ENCODE peak calls at places on chromosomes 11 and 22, in six cellular contexts. One of them, this sample, is unnamed.

GRCh38 chr11:1772270-1773130 is 8.8 kb upstream of the CTSD start:
- DNase-seq in body of pancreas: peak; percentile 60
- DNase-seq in A549: peak; percentile 95
- DNase-seq in esophagus squamous epithelium: no peak
- DNase-seq in heart left ventricle: no peak
- DNase-seq in IMR-90: peak; percentile 91
- DNase-seq in this sample: peak; percentile 83

GRCh38 chr11:66221012-66221411 is 47.4 kb upstream of the RAB1B start:
- DNase-seq in body of pancreas: no peak
- DNase-seq in A549: no peak
- DNase-seq in esophagus squamous epithelium: no peak
- DNase-seq in heart left ventricle: no peak
- DNase-seq in IMR-90: no peak
- DNase-seq in this sample: peak; percentile 46

GRCh38 chr22:32475428-32476010 is 908 bp downstream of the FBXO7 start:
- DNase-seq in body of pancreas: peak; percentile 32
- DNase-seq in A549: no peak
- DNase-seq in esophagus squamous epithelium: no peak
- DNase-seq in heart left ventricle: peak; percentile 31
- DNase-seq in IMR-90: no peak
- DNase-seq in this sample: no peak

GRCh38 chr11:13429288-13429687 is 33.7 kb downstream of the BTBD10 start:
- DNase-seq in body of pancreas: no peak
- DNase-seq in A549: no peak
- DNase-seq in esophagus squamous epithelium: no peak
- DNase-seq in heart left ventricle: no peak
- DNase-seq in IMR-90: no peak
- DNase-seq in this sample: no peak

GRCh38 chr22:45127866-45128265 is 35.9 kb upstream of the NUP50 start:
- DNase-seq in body of pancreas: no peak
- DNase-seq in A549: no peak
- DNase-seq in esophagus squamous epithelium: no peak
- DNase-seq in heart left ventricle: no peak
- DNase-seq in IMR-90: peak; percentile 75
- DNase-seq in this sample: no peak

GRCh38 chr22:26436903-26437515 is 7.9 kb downstream of the ASPHD2 start:
- DNase-seq in body of pancreas: peak; percentile 71
- DNase-seq in A549: no peak
- DNase-seq in esophagus squamous epithelium: no peak
- DNase-seq in heart left ventricle: no peak
- DNase-seq in IMR-90: no peak
- DNase-seq in this sample: no peak

GRCh38 chr11:118028626-118029025 is 42.4 kb downstream of the IL10RA start:
- DNase-seq in body of pancreas: no peak
- DNase-seq in A549: no peak
- DNase-seq in esophagus squamous epithelium: no peak
- DNase-seq in heart left ventricle: no peak
- DNase-seq in IMR-90: no peak
- DNase-seq in this sample: no peak

GRCh38 chr22:26168934-26169311 is 339 bp upstream of the SEZ6L start:
- DNase-seq in body of pancreas: no peak
- DNase-seq in A549: no peak
- DNase-seq in esophagus squamous epithelium: no peak
- DNase-seq in heart left ventricle: peak; percentile 17
- DNase-seq in IMR-90: no peak
- DNase-seq in this sample: no peak

GRCh38 chr11:114368918-114369680 is 31.2 kb downstream of the C11orf71 start:
- DNase-seq in body of pancreas: no peak
- DNase-seq in A549: no peak
- DNase-seq in esophagus squamous epithelium: no peak
- DNase-seq in heart left ventricle: no peak
- DNase-seq in IMR-90: no peak
- DNase-seq in this sample: no peak

GRCh38 chr11:93288079-93288478 is 42.5 kb upstream of the DEUP1 start:
- DNase-seq in body of pancreas: no peak
- DNase-seq in A549: no peak
- DNase-seq in esophagus squamous epithelium: no peak
- DNase-seq in heart left ventricle: no peak
- DNase-seq in IMR-90: no peak
- DNase-seq in this sample: no peak

GRCh38 chr22:44815099-44816070 is 63.0 kb downstream of the ARHGAP8 start:
- DNase-seq in body of pancreas: no peak
- DNase-seq in A549: no peak
- DNase-seq in esophagus squamous epithelium: no peak
- DNase-seq in heart left ventricle: no peak
- DNase-seq in IMR-90: no peak
- DNase-seq in this sample: no peak

GRCh38 chr22:29470159-29470855 is 9.7 kb upstream of the NEFH start:
- DNase-seq in body of pancreas: peak; percentile 63
- DNase-seq in A549: peak; percentile 66
- DNase-seq in esophagus squamous epithelium: no peak
- DNase-seq in heart left ventricle: peak; percentile 35
- DNase-seq in IMR-90: peak; percentile 24
- DNase-seq in this sample: no peak

GRCh38 chr11:34565417-34566208 is 52.0 kb upstream of the ELF5 start:
- DNase-seq in body of pancreas: no peak
- DNase-seq in A549: peak; percentile 14
- DNase-seq in esophagus squamous epithelium: no peak
- DNase-seq in heart left ventricle: no peak
- DNase-seq in IMR-90: no peak
- DNase-seq in this sample: no peak

GRCh38 chr11:2290351-2290841 is 11.3 kb downstream of the C11orf21 start:
- DNase-seq in body of pancreas: peak; percentile 23
- DNase-seq in A549: no peak
- DNase-seq in esophagus squamous epithelium: no peak
- DNase-seq in heart left ventricle: no peak
- DNase-seq in IMR-90: no peak
- DNase-seq in this sample: peak; percentile 77

GRCh38 chr11:46235777-46236688 is 41.4 kb upstream of the CREB3L1 start:
- DNase-seq in body of pancreas: no peak
- DNase-seq in A549: no peak
- DNase-seq in esophagus squamous epithelium: no peak
- DNase-seq in heart left ventricle: no peak
- DNase-seq in IMR-90: no peak
- DNase-seq in this sample: no peak

GRCh38 chr11:116707250-116707649 is 65.5 kb downstream of the BUD13 start:
- DNase-seq in body of pancreas: peak; percentile 68
- DNase-seq in A549: no peak
- DNase-seq in esophagus squamous epithelium: no peak
- DNase-seq in heart left ventricle: no peak
- DNase-seq in IMR-90: no peak
- DNase-seq in this sample: no peak

GRCh38 chr11:112086422-112087191 is at the start of the genes SDHD and TIMM8B:
- DNase-seq in body of pancreas: peak; percentile 97
- DNase-seq in A549: peak; percentile 89
- DNase-seq in esophagus squamous epithelium: peak; percentile 81
- DNase-seq in heart left ventricle: peak; percentile 96
- DNase-seq in IMR-90: peak; percentile 96
- DNase-seq in this sample: peak; percentile 98

GRCh38 chr11:69292221-69292648 is 1.7 kb upstream of the MYEOV start:
- DNase-seq in body of pancreas: no peak
- DNase-seq in A549: no peak
- DNase-seq in esophagus squamous epithelium: no peak
- DNase-seq in heart left ventricle: no peak
- DNase-seq in IMR-90: no peak
- DNase-seq in this sample: no peak

GRCh38 chr22:30309981-30310672 is 16.6 kb downstream of the TBC1D10A start:
- DNase-seq in body of pancreas: peak; percentile 87
- DNase-seq in A549: no peak
- DNase-seq in esophagus squamous epithelium: no peak
- DNase-seq in heart left ventricle: no peak
- DNase-seq in IMR-90: peak; percentile 72
- DNase-seq in this sample: no peak

GRCh38 chr22:31488346-31488883 is 1.2 kb downstream of the EIF4ENIF1 start:
- DNase-seq in body of pancreas: no peak
- DNase-seq in A549: no peak
- DNase-seq in esophagus squamous epithelium: no peak
- DNase-seq in heart left ventricle: no peak
- DNase-seq in IMR-90: no peak
- DNase-seq in this sample: no peak

GRCh38 chr22:31753005-31753633 is 700 bp upstream of the DEPDC5 start:
- DNase-seq in body of pancreas: peak; percentile 42
- DNase-seq in A549: no peak
- DNase-seq in esophagus squamous epithelium: peak; percentile 64
- DNase-seq in heart left ventricle: peak; percentile 37
- DNase-seq in IMR-90: no peak
- DNase-seq in this sample: peak; percentile 81

GRCh38 chr22:40289991-40290459 is 56.3 kb upstream of the ADSL start:
- DNase-seq in body of pancreas: no peak
- DNase-seq in A549: no peak
- DNase-seq in esophagus squamous epithelium: peak; percentile 8
- DNase-seq in heart left ventricle: no peak
- DNase-seq in IMR-90: no peak
- DNase-seq in this sample: no peak

GRCh38 chr22:39530692-39531331 is 1.7 kb downstream of the RPS19BP1 start:
- DNase-seq in body of pancreas: peak; percentile 55
- DNase-seq in A549: no peak
- DNase-seq in esophagus squamous epithelium: no peak
- DNase-seq in heart left ventricle: no peak
- DNase-seq in IMR-90: peak; percentile 41
- DNase-seq in this sample: no peak

DNA sequence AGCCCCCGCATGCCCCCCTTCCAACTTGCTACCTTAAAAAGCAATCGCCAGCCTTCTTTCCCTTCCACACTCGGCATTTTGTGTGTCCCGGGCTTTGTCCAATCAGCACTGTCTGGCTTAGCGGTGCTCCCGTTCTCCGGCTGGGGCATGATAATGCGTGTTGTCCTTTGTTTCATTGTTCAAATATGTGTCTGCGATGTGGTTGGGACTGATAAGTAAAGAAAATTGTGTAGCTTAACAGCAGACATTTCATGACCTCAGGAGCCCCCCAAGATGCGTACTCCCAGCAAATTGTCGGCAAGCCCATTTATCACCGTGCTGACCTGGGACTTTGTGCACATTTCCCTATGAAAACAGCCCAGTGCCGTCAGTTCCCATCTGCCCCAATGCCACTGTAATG is 166.9 kb upstream of the E2F8 start:
- DNase-seq in body of pancreas: no peak
- DNase-seq in A549: no peak
- DNase-seq in esophagus squamous epithelium: no peak
- DNase-seq in heart left ventricle: no peak
- DNase-seq in IMR-90: no peak
- DNase-seq in this sample: no peak
- H3K4me1 ChIP-seq in body of pancreas: no peaks in the 10 kb centered on the region
- H3K4me1 ChIP-seq in A549: peaks cover 6% of the 10 kb centered on the region
- H3K4me1 ChIP-seq in esophagus squamous epithelium: no peaks in the 10 kb centered on the region
- H3K4me1 ChIP-seq in heart left ventricle: no peaks in the 10 kb centered on the region
- H3K4me1 ChIP-seq in IMR-90: peaks cover 2% of the 10 kb centered on the region
- H3K4me1 ChIP-seq in this sample: peaks cover 2% of the 10 kb centered on the region

GRCh38 chr22:38484244-38484643 is 16.3 kb downstream of the KDELR3 start:
- DNase-seq in body of pancreas: no peak
- DNase-seq in A549: no peak
- DNase-seq in esophagus squamous epithelium: no peak
- DNase-seq in heart left ventricle: no peak
- DNase-seq in IMR-90: no peak
- DNase-seq in this sample: no peak
- TF ChIP-seq POLR2A in body of pancreas: no peak
- TF ChIP-seq POLR2A in A549: no peak
- TF ChIP-seq POLR2A in esophagus squamous epithelium: no peak
- TF ChIP-seq POLR2A in heart left ventricle: no peak
- TF ChIP-seq POLR2A in IMR-90: no peak
- TF ChIP-seq POLR2A in this sample: no peak

DNA sequence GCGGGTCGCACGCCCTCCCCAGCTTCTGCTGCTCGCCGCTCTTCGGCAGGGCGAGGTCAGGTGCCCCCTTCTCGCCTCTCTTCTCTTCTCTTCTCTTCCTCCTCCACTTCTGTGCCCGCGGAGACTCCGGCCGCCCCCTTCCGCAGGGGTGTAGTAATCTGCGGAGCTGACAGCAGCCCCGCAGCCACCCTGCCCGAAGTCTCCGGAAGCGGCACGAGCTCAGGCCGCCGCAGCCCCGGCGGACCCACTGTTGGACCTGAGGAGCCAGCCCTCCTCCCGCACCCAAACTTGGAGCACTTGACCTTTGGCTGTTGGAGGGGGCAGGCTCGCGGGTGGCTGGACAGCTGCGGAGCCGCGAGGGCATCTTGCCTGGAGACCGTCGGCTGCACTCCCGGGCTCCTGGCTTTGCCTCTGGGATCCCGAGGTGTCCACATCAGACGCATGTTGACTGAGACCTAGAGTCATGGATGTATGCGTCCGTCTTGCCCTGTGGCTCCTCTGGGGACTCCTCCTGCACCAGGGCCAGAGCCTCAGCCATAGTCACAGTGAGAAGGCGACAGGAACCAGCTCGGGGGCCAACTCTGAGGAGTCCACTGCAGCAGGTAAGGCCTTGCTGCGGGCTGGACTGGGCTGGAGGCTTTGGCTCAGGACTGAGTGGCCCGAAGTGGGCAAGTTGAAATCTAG is 486 bp downstream of the STIM1 start:
- DNase-seq in body of pancreas: peak; percentile 51
- DNase-seq in A549: peak; percentile 49
- DNase-seq in esophagus squamous epithelium: no peak
- DNase-seq in heart left ventricle: peak; percentile 45
- DNase-seq in IMR-90: no peak
- DNase-seq in this sample: peak; percentile 81
- H3K4me1 ChIP-seq in body of pancreas: peaks cover 58% of the 10 kb centered on the region
- H3K4me1 ChIP-seq in A549: peaks cover 56% of the 10 kb centered on the region
- H3K4me1 ChIP-seq in esophagus squamous epithelium: peaks cover 77% of the 10 kb centered on the region
- H3K4me1 ChIP-seq in heart left ventricle: peaks cover 38% of the 10 kb centered on the region
- H3K4me1 ChIP-seq in IMR-90: peaks cover 18% of the 10 kb centered on the region
- H3K4me1 ChIP-seq in this sample: peaks cover 67% of the 10 kb centered on the region

GRCh38 chr22:50544746-50545253 is 899 bp upstream of the KLHDC7B start:
- DNase-seq in body of pancreas: no peak
- DNase-seq in A549: no peak
- DNase-seq in esophagus squamous epithelium: no peak
- DNase-seq in heart left ventricle: no peak
- DNase-seq in IMR-90: no peak
- DNase-seq in this sample: peak; percentile 82

GRCh38 chr22:50545522-50546325 is at the start of gene KLHDC7B:
- DNase-seq in body of pancreas: no peak
- DNase-seq in A549: no peak
- DNase-seq in esophagus squamous epithelium: no peak
- DNase-seq in heart left ventricle: no peak
- DNase-seq in IMR-90: peak; percentile 35
- DNase-seq in this sample: no peak

GRCh38 chr22:50544078-50544745 is 1.5 kb upstream of the KLHDC7B start:
- DNase-seq in body of pancreas: peak; percentile 79
- DNase-seq in A549: peak; percentile 85
- DNase-seq in esophagus squamous epithelium: no peak
- DNase-seq in heart left ventricle: peak; percentile 79
- DNase-seq in IMR-90: peak; percentile 49
- DNase-seq in this sample: peak; percentile 88

GRCh38 chr22:50540352-50540751 is 5.3 kb upstream of the KLHDC7B start:
- DNase-seq in body of pancreas: no peak
- DNase-seq in A549: no peak
- DNase-seq in esophagus squamous epithelium: no peak
- DNase-seq in heart left ventricle: no peak
- DNase-seq in IMR-90: no peak
- DNase-seq in this sample: no peak

DNA sequence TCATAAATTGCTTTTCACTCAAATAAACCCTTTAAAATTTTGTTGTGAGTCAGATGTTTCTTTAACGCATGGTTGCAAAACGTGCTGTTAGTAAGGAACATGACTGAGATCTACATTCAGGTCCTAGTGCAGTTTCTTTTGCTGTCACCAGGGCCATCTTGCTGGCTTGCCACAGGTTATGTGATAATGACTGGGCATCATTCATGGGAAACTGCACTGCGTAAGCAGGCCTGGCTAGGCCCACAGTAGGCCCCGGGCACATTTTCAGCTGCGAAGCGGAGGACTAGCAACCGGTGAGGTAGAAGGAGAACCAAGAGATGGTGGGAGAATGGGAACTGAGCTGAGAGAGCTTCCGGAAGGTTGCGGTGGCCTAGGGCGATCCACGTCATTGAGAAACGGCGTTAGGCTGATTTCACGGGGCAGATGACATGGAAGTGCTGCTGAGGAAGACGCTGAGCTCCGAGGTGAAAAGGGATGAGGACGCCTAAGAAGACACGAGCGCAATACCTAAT is 3.2 kb upstream of the KLHDC7B start:
- DNase-seq in body of pancreas: peak; percentile 61
- DNase-seq in A549: no peak
- DNase-seq in esophagus squamous epithelium: no peak
- DNase-seq in heart left ventricle: no peak
- DNase-seq in IMR-90: no peak
- DNase-seq in this sample: no peak
- TF ChIP-seq POLR2A in body of pancreas: no peak
- TF ChIP-seq POLR2A in A549: no peak
- TF ChIP-seq POLR2A in esophagus squamous epithelium: no peak
- TF ChIP-seq POLR2A in heart left ventricle: no peak
- TF ChIP-seq POLR2A in IMR-90: no peak
- TF ChIP-seq POLR2A in this sample: no peak

This sample was measured in suprapubic skin.